ENCODE peak calls at places on chromosomes 5 and 9, in four cellular contexts. One of them, this sample, is unnamed.

GRCh38 chr9:89902450-89902849 is 297.6 kb downstream of the GADD45G start:
- DNase-seq in HCT116: no peak
- DNase-seq in Panc1: no peak
- DNase-seq in psoas muscle: no peak
- DNase-seq in this sample: no peak

GRCh38 chr5:29963956-29964355 is 1229.5 kb upstream of the CDH6 start:
- DNase-seq in HCT116: no peak
- DNase-seq in Panc1: no peak
- DNase-seq in psoas muscle: no peak
- DNase-seq in this sample: no peak

GRCh38 chr5:127757576-127757975 is 54.4 kb downstream of the CCDC192 start:
- DNase-seq in HCT116: peak; percentile 48
- DNase-seq in Panc1: peak; percentile 47
- DNase-seq in psoas muscle: no peak
- DNase-seq in this sample: peak; percentile 74

GRCh38 chr5:92017786-92018185 is 634.7 kb upstream of the ARRDC3 start:
- DNase-seq in HCT116: peak; percentile 65
- DNase-seq in Panc1: peak; percentile 33
- DNase-seq in psoas muscle: no peak
- DNase-seq in this sample: peak; percentile 53

GRCh38 chr5:3341446-3342240 is 254.0 kb upstream of the IRX1 start:
- DNase-seq in HCT116: no peak
- DNase-seq in Panc1: no peak
- DNase-seq in psoas muscle: peak; percentile 37
- DNase-seq in this sample: no peak

GRCh38 chr9:108160705-108161233 is 671.2 kb upstream of the KLF4 start:
- DNase-seq in HCT116: no peak
- DNase-seq in Panc1: no peak
- DNase-seq in psoas muscle: no peak
- DNase-seq in this sample: no peak

GRCh38 chr9:138060365-138060764 is 182.8 kb downstream of the CACNA1B start:
- DNase-seq in HCT116: no peak
- DNase-seq in Panc1: no peak
- DNase-seq in psoas muscle: no peak
- DNase-seq in this sample: no peak

GRCh38 chr9:123225374-123225813 is 43.0 kb downstream of the STRBP start:
- DNase-seq in HCT116: peak; percentile 6
- DNase-seq in Panc1: peak; percentile 35
- DNase-seq in psoas muscle: no peak
- DNase-seq in this sample: peak; percentile 72

GRCh38 chr5:133867851-133868545 is 100.4 kb downstream of the C5orf15 start:
- DNase-seq in HCT116: no peak
- DNase-seq in Panc1: no peak
- DNase-seq in psoas muscle: peak; percentile 26
- DNase-seq in this sample: no peak

GRCh38 chr5:178544166-178544834 is 45.9 kb downstream of the COL23A1 start:
- DNase-seq in HCT116: no peak
- DNase-seq in Panc1: no peak
- DNase-seq in psoas muscle: no peak
- DNase-seq in this sample: no peak

GRCh38 chr5:155978805-155979204 is 348.2 kb upstream of the SGCD start:
- DNase-seq in HCT116: no peak
- DNase-seq in Panc1: no peak
- DNase-seq in psoas muscle: no peak
- DNase-seq in this sample: no peak

GRCh38 chr9:86605303-86605702 is 251.1 kb upstream of the TUT7 start:
- DNase-seq in HCT116: no peak
- DNase-seq in Panc1: no peak
- DNase-seq in psoas muscle: no peak
- DNase-seq in this sample: no peak

GRCh38 chr5:26148569-26149107 is 889.7 kb downstream of the CDH9 start:
- DNase-seq in HCT116: no peak
- DNase-seq in Panc1: no peak
- DNase-seq in psoas muscle: peak; percentile 30
- DNase-seq in this sample: no peak

GRCh38 chr9:111052831-111053230 is 14.6 kb upstream of the LPAR1 start:
- DNase-seq in HCT116: no peak
- DNase-seq in Panc1: no peak
- DNase-seq in psoas muscle: no peak
- DNase-seq in this sample: peak; percentile 54

GRCh38 chr5:68099327-68099726 is 116.2 kb upstream of the PIK3R1 start:
- DNase-seq in HCT116: no peak
- DNase-seq in Panc1: no peak
- DNase-seq in psoas muscle: no peak
- DNase-seq in this sample: no peak

GRCh38 chr9:90420714-90421513 is 221.7 kb downstream of the DIRAS2 start:
- DNase-seq in HCT116: no peak
- DNase-seq in Panc1: no peak
- DNase-seq in psoas muscle: no peak
- DNase-seq in this sample: no peak

GRCh38 chr5:144183254-144183889 is 12.7 kb downstream of the KCTD16 start:
- DNase-seq in HCT116: no peak
- DNase-seq in Panc1: no peak
- DNase-seq in psoas muscle: no peak
- DNase-seq in this sample: peak; percentile 28

GRCh38 chr9:12773562-12773961 is 1.3 kb upstream of the LURAP1L start:
- DNase-seq in HCT116: no peak
- DNase-seq in Panc1: no peak
- DNase-seq in psoas muscle: no peak
- DNase-seq in this sample: no peak

GRCh38 chr5:116837876-116838568 is 263.4 kb upstream of the SEMA6A start:
- DNase-seq in HCT116: no peak
- DNase-seq in Panc1: no peak
- DNase-seq in psoas muscle: no peak
- DNase-seq in this sample: no peak

GRCh38 chr9:75909776-75910175 is 19.3 kb downstream of the PCSK5 start:
- DNase-seq in HCT116: peak; percentile 21
- DNase-seq in Panc1: no peak
- DNase-seq in psoas muscle: no peak
- DNase-seq in this sample: no peak

GRCh38 chr5:172680921-172681320 is 39.9 kb downstream of the NEURL1B start:
- DNase-seq in HCT116: no peak
- DNase-seq in Panc1: no peak
- DNase-seq in psoas muscle: no peak
- DNase-seq in this sample: no peak

GRCh38 chr5:96880402-96881164 is 4.3 kb downstream of the ERAP2 start:
- DNase-seq in HCT116: no peak
- DNase-seq in Panc1: no peak
- DNase-seq in psoas muscle: no peak
- DNase-seq in this sample: peak; percentile 60

GRCh38 chr5:107806705-107807104 is 136.0 kb upstream of the EFNA5 start:
- DNase-seq in HCT116: peak; percentile 19
- DNase-seq in Panc1: peak; percentile 66
- DNase-seq in psoas muscle: no peak
- DNase-seq in this sample: peak; percentile 96

GRCh38 chr9:127131871-127132270 is 9.4 kb upstream of the ANGPTL2 start:
- DNase-seq in HCT116: peak; percentile 15
- DNase-seq in Panc1: peak; percentile 5
- DNase-seq in psoas muscle: no peak
- DNase-seq in this sample: peak; percentile 74

GRCh38 chr9:136798708-136799078 is 2.6 kb downstream of the CCDC183 start:
- DNase-seq in HCT116: no peak
- DNase-seq in Panc1: no peak
- DNase-seq in psoas muscle: no peak
- DNase-seq in this sample: no peak

GRCh38 chr9:128108784-128109709 is 18.5 kb downstream of the PTGES2 start:
- DNase-seq in HCT116: no peak
- DNase-seq in Panc1: no peak
- DNase-seq in psoas muscle: peak; percentile 85
- DNase-seq in this sample: no peak

GRCh38 chr9:2053883-2054845 is 39.0 kb downstream of the SMARCA2 start:
- DNase-seq in HCT116: no peak
- DNase-seq in Panc1: no peak
- DNase-seq in psoas muscle: no peak
- DNase-seq in this sample: no peak

GRCh38 chr9:122227576-122227903 is 1.2 kb downstream of the LHX6 start:
- DNase-seq in HCT116: no peak
- DNase-seq in Panc1: no peak
- DNase-seq in psoas muscle: no peak
- DNase-seq in this sample: no peak

GRCh38 chr9:12813960-12814876 is 39.4 kb downstream of the LURAP1L start:
- DNase-seq in HCT116: peak; percentile 97
- DNase-seq in Panc1: peak; percentile 80
- DNase-seq in psoas muscle: no peak
- DNase-seq in this sample: peak; percentile 83

DNA sequence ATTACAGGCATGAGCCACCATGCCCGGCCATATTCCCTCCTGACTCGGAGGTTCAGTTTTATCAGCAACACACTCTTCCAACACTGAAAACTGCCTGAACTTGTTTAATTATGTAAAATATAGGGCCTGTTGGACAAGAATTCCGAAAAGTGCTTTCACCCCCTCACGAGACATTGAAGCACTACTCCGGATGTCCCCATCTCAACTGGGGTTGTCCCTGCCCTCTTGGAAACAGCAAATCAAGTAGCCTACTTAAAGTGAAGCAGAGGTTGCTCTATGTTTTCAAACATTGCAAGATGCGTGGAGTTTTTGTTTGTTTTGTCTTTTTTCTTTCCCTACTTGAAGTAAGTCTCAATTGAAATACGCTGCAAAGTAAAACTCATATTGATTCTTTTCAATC is 7.6 kb downstream of the PTGER4 start:
- DNase-seq in HCT116: no peak
- DNase-seq in Panc1: no peak
- DNase-seq in psoas muscle: no peak
- DNase-seq in this sample: no peak
- H3K27ac ChIP-seq in HCT116: no peak overlapping the region
- H3K27ac ChIP-seq in Panc1: peak overlapping the region; percentile 83
- H3K27ac ChIP-seq in psoas muscle: no peak overlapping the region
- H3K27ac ChIP-seq in this sample: peak overlapping the region; percentile 51

DNA sequence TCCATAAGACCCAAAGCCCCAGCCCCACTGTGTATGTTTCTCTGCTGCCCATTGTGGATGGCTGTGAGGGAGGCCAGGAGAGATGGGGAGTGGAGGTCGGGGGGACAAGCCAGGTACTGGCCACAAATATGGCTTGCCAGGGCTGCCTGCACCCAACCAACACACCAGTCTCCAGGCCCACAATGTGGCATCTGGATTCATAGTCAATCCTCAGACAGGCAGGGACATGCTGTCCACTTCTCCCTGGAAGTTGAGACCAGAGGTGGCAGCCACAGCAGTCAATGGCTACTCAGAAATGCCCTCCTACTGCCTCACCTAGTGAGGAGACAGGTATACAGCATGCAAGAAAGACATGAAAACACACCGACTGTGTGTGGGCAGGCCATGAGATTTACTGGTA is 61.2 kb upstream of the SLC25A51 start:
- DNase-seq in HCT116: no peak
- DNase-seq in Panc1: no peak
- DNase-seq in psoas muscle: no peak
- DNase-seq in this sample: no peak
- H3K27ac ChIP-seq in HCT116: peak overlapping the region; percentile 39
- H3K27ac ChIP-seq in Panc1: peak overlapping the region; percentile 57
- H3K27ac ChIP-seq in psoas muscle: peak overlapping the region; percentile 46
- H3K27ac ChIP-seq in this sample: peak overlapping the region; percentile 89

GRCh38 chr5:177426566-177427210 is at the start of gene GRK6:
- DNase-seq in HCT116: no peak
- DNase-seq in Panc1: no peak
- DNase-seq in psoas muscle: peak; percentile 75
- DNase-seq in this sample: peak; percentile 67

GRCh38 chr5:177429248-177430045 is 3.0 kb downstream of the GRK6 start:
- DNase-seq in HCT116: no peak
- DNase-seq in Panc1: no peak
- DNase-seq in psoas muscle: peak; percentile 80
- DNase-seq in this sample: no peak

GRCh38 chr5:177428574-177429217 is 2.2 kb downstream of the GRK6 start:
- DNase-seq in HCT116: no peak
- DNase-seq in Panc1: no peak
- DNase-seq in psoas muscle: no peak
- DNase-seq in this sample: no peak

GRCh38 chr5:177427211-177427822 is 841 bp downstream of the GRK6 start:
- DNase-seq in HCT116: no peak
- DNase-seq in Panc1: no peak
- DNase-seq in psoas muscle: peak; percentile 48
- DNase-seq in this sample: no peak

DNA sequence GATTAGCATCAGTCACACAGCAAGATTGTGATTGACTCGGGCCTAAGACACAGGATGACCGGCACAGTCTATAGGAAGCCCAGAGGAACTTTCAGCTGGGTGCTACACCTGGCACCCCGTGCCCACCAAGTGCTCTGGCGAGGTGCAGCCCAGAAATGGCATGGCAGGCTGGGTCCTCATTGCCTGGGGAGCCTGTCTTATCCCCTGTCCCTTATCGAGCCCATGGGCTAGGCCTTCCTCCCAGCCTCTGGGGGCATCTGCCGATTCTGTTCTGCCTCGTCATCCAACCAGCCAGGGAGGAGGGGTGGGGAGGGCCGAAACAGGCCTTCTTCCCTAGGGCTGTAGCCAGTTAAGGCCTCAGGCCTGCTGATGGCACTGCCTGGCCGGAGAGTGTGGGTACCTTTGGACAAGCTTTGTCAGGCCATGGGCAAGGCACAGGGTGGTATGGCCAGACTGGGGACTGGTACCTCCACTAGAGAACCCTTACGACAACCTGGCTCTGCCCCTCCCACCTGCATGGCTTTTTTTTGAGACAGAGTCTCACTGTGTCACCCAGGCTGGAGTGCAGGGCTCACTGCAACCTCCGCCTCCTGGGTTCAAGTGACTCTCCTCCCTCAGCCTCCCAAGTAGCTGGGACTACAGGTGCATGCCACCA is 1.6 kb downstream of the GRK6 start:
- DNase-seq in HCT116: no peak
- DNase-seq in Panc1: no peak
- DNase-seq in psoas muscle: peak; percentile 52
- DNase-seq in this sample: no peak
- H3K27ac ChIP-seq in HCT116: peak overlapping the region; percentile 94
- H3K27ac ChIP-seq in Panc1: peak overlapping the region; percentile 87
- H3K27ac ChIP-seq in psoas muscle: no peak overlapping the region
- H3K27ac ChIP-seq in this sample: peak overlapping the region; percentile 94

DNA sequence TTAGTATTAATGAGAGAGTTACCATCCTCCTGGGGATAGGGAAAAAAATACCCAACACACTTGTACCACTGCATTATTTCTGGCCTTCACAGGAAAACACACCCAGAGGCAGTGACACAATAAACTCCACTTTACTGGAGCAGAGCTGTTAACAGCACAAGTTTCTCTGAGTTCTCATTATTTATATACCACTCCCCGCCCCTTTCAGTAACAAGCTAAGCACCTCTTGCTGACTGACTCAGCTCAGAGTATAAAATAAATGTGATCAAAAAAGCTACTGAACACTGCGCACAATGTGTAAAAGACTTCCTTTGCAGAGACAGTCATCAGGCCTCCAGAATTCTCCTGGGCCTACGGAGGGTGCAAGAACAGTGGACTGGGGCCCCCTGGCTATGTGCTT is 21.6 kb downstream of the KLF9 start:
- DNase-seq in HCT116: no peak
- DNase-seq in Panc1: no peak
- DNase-seq in psoas muscle: no peak
- DNase-seq in this sample: no peak
- H3K27ac ChIP-seq in HCT116: no peak overlapping the region
- H3K27ac ChIP-seq in Panc1: no peak overlapping the region
- H3K27ac ChIP-seq in psoas muscle: peak overlapping the region; percentile 57
- H3K27ac ChIP-seq in this sample: peak overlapping the region; percentile 53

This sample was measured in RWPE1.